ENCODE peak calls at places on chromosomes 5 and 9, in ten cellular contexts. S, C, Y, F, I, X, J, O, A and Z are unnamed samples.

GRCh38 chr9:132651259-132651658 is 18.5 kb downstream of the DDX31 start:
- DNase-seq in S (no peak), O (no peak), X (no peak), F (peak), A (no peak), J (peak), C (no peak), Y (peak), I (no peak), Z (peak)

GRCh38 chr9:101398930-101399640 is 434 bp downstream of the ZNF189 start:
- DNase-seq in A (no peak), C (no peak), I (no peak), O (no peak), X (no peak), J (no peak), Y (no peak), F (no peak), S (no peak), Z (no peak)

GRCh38 chr9:107024193-107024592 is 161.2 kb downstream of the ZNF462 start:
- DNase-seq in O (no peak), S (no peak), C (no peak), F (no peak), A (peak), I (no peak), Y (no peak), J (peak), X (no peak), Z (no peak)

GRCh38 chr9:100083448-100084144 is 15.2 kb downstream of the ERP44 start:
- DNase-seq in I (no peak), A (no peak), O (no peak), F (no peak), J (no peak), Y (no peak), C (no peak), S (no peak), X (no peak), Z (no peak)

GRCh38 chr9:37156781-37157356 is 36.5 kb downstream of the ZCCHC7 start:
- DNase-seq in F (no peak), S (no peak), X (no peak), Y (peak), C (no peak), J (peak), O (no peak), I (no peak), A (no peak), Z (no peak)

GRCh38 chr5:17238521-17239041 is 21.1 kb downstream of the BASP1 start:
- DNase-seq in Y (peak), F (no peak), A (no peak), C (no peak), O (no peak), I (no peak), J (peak), S (no peak), X (no peak), Z (no peak)

GRCh38 chr9:130743644-130744043 is 50.1 kb downstream of the EXOSC2 start:
- DNase-seq in S (no peak), X (no peak), F (no peak), C (no peak), Y (no peak), A (no peak), I (no peak), J (no peak), O (no peak), Z (no peak)

GRCh38 chr9:12702160-12702758 is 9.1 kb downstream of the TYRP1 start:
- DNase-seq in I (no peak), F (no peak), X (no peak), Y (peak), O (no peak), J (peak), C (no peak), A (no peak), S (peak), Z (peak)

GRCh38 chr9:31394040-31394473 is 990.4 kb upstream of the ACO1 start:
- DNase-seq in Y (peak), F (peak), O (no peak), I (no peak), S (no peak), J (peak), X (no peak), A (no peak), C (peak), Z (no peak)

GRCh38 chr5:15012061-15012460 is 140.5 kb upstream of the ANKH start:
- DNase-seq in A (no peak), F (no peak), Y (no peak), X (no peak), O (no peak), S (no peak), C (no peak), J (no peak), I (no peak), Z (no peak)

GRCh38 chr5:88425124-88425523 is 156.5 kb upstream of the TMEM161B start:
- DNase-seq in S (no peak), I (no peak), Y (no peak), J (no peak), O (no peak), F (no peak), X (no peak), A (no peak), C (no peak), Z (no peak)

GRCh38 chr5:106874974-106875373 is 795.8 kb downstream of the EFNA5 start:
- DNase-seq in I (no peak), S (no peak), J (no peak), Y (no peak), F (no peak), C (no peak), X (no peak), O (no peak), A (no peak), Z (no peak)

GRCh38 chr9:20944507-20944906 is 86.9 kb downstream of the HACD4 start:
- DNase-seq in S (no peak), X (no peak), I (no peak), J (no peak), F (no peak), C (no peak), O (no peak), A (no peak), Y (no peak), Z (no peak)

GRCh38 chr9:70835323-70835722 is 286.1 kb downstream of the TRPM3 start:
- DNase-seq in A (no peak), F (no peak), S (no peak), I (no peak), J (no peak), C (no peak), O (no peak), X (no peak), Y (peak), Z (no peak)

GRCh38 chr5:1368756-1369155 is 23.9 kb upstream of the CLPTM1L start:
- DNase-seq in Y (no peak), J (no peak), O (no peak), I (no peak), S (no peak), X (no peak), A (no peak), C (no peak), F (no peak), Z (no peak)

GRCh38 chr5:95846554-95847260 is 24.2 kb upstream of the GLRX start:
- DNase-seq in F (peak), C (peak), X (peak), Y (peak), S (peak), A (no peak), O (no peak), J (no peak), I (peak), Z (peak)

GRCh38 chr9:17082343-17082742 is 52.5 kb upstream of the CNTLN start:
- DNase-seq in J (peak), S (no peak), X (no peak), F (no peak), Y (peak), O (no peak), C (no peak), A (no peak), I (no peak), Z (peak)

GRCh38 chr9:134171316-134172197 is 7.2 kb upstream of the RNU6ATAC start:
- DNase-seq in F (no peak), J (peak), A (no peak), I (no peak), Y (peak), S (no peak), X (no peak), C (no peak), O (no peak), Z (peak)

GRCh38 chr9:135770203-135770535 is 68.2 kb downstream of the KCNT1 start:
- DNase-seq in C (peak), S (no peak), F (no peak), X (no peak), O (no peak), I (no peak), Y (no peak), J (no peak), A (no peak), Z (no peak)

GRCh38 chr5:142507528-142507927 is 178.4 kb downstream of the FGF1 start:
- DNase-seq in J (no peak), X (no peak), S (no peak), A (no peak), C (no peak), O (no peak), Y (no peak), I (no peak), F (no peak), Z (peak)

GRCh38 chr9:78612089-78612488 is 315.2 kb downstream of the PSAT1 start:
- DNase-seq in X (no peak), O (no peak), J (peak), C (no peak), I (no peak), F (no peak), Y (no peak), S (no peak), A (no peak), Z (no peak)

GRCh38 chr5:170184007-170184687 is 48.6 kb upstream of the C5orf58 start:
- DNase-seq in S (peak), Y (peak), F (peak), I (no peak), C (peak), X (peak), O (peak), A (peak), J (peak), Z (no peak)

GRCh38 chr5:78221964-78222451 is 72.5 kb downstream of the AP3B1 start:
- DNase-seq in C (no peak), F (no peak), X (no peak), I (no peak), S (no peak), J (no peak), O (no peak), Y (peak), A (peak), Z (peak)

GRCh38 chr9:18499987-18500386 is 26.0 kb downstream of the ADAMTSL1 start:
- DNase-seq in S (no peak), C (peak), O (no peak), Y (no peak), F (peak), A (no peak), J (peak), I (no peak), X (no peak), Z (no peak)

GRCh38 chr9:135218331-135219225 is 131.1 kb downstream of the OLFM1 start:
- DNase-seq in Y (no peak), I (no peak), F (no peak), J (no peak), S (no peak), A (no peak), X (no peak), C (no peak), O (no peak), Z (no peak)

GRCh38 chr9:134371731-134372130 is 45.5 kb downstream of the RXRA start:
- DNase-seq in I (no peak), A (no peak), Y (no peak), X (no peak), O (no peak), S (no peak), J (no peak), F (no peak), C (no peak), Z (no peak)

GRCh38 chr9:99868845-99869244 is 37.6 kb upstream of the STX17 start:
- DNase-seq in Y (no peak), C (no peak), O (no peak), A (peak), F (no peak), I (no peak), S (no peak), X (no peak), J (no peak), Z (no peak)

GRCh38 chr9:98708103-98708932 is 417 bp downstream of the GABBR2 start:
- DNase-seq in C (no peak), F (peak), A (no peak), X (no peak), I (no peak), O (no peak), S (no peak), Y (no peak), J (no peak), Z (no peak)

GRCh38 chr9:120612218-120612617 is 32.3 kb upstream of the CDK5RAP2 start:
- DNase-seq in Y (peak), S (no peak), A (no peak), I (no peak), O (no peak), F (no peak), C (no peak), X (no peak), J (no peak), Z (no peak)

GRCh38 chr9:79023134-79023577 is 548.6 kb upstream of the TLE4 start:
- DNase-seq in S (no peak), X (no peak), J (peak), C (no peak), F (no peak), Y (peak), I (no peak), A (no peak), O (no peak), Z (no peak)

GRCh38 chr9:70220216-70220615 is 38.6 kb upstream of the SMC5 start:
- DNase-seq in A (no peak), C (no peak), F (no peak), O (no peak), I (no peak), X (no peak), S (no peak), Y (no peak), J (no peak), Z (no peak)

GRCh38 chr5:142514196-142514595 is 171.7 kb downstream of the FGF1 start:
- DNase-seq in F (no peak), O (no peak), S (no peak), C (no peak), I (no peak), A (no peak), Y (no peak), J (no peak), X (no peak), Z (no peak)

GRCh38 chr5:99032234-99033013 is 103.6 kb upstream of the CHD1 start:
- DNase-seq in S (no peak), Y (peak), J (peak), F (peak), X (no peak), O (no peak), C (no peak), I (no peak), A (no peak), Z (peak)

GRCh38 chr9:19148170-19148569 is 20.9 kb upstream of the PLIN2 start:
- DNase-seq in Y (peak), O (no peak), S (no peak), F (no peak), X (no peak), J (no peak), I (no peak), A (no peak), C (no peak), Z (no peak)

GRCh38 chr9:127528407-127529251 is 77.3 kb downstream of the LRSAM1 start:
- DNase-seq in I (no peak), Y (no peak), O (no peak), C (no peak), F (no peak), X (no peak), J (no peak), A (no peak), S (no peak), Z (no peak)